ENCODE peak calls at places on chromosomes 16 and 17, in nine cellular contexts. O is A549, H is right lobe of liver, V is IMR-90, L is ovary, F is esophagus squamous epithelium, T is tibial nerve, I is suprapubic skin, J is heart left ventricle. W is an unnamed sample.

GRCh38 chr17:31469959-31470358 is 78.5 kb downstream of the RAB11FIP4 start:
- DNase-seq in V (no peak), H (no peak), I (no peak), O (no peak), F (no peak), J (peak), L (no peak), T (no peak), W (no peak)

GRCh38 chr17:80108321-80108971 is 7.1 kb downstream of the GAA start:
- DNase-seq in V (no peak), T (no peak), H (peak), L (no peak), I (peak), J (peak), F (no peak), O (no peak), W (no peak)

GRCh38 chr16:55280622-55281021 is 43.4 kb upstream of the IRX6 start:
- DNase-seq in V (no peak), O (no peak), J (no peak), T (no peak), F (no peak), I (no peak), L (no peak), H (no peak), W (no peak)

GRCh38 chr16:88815901-88816589 is 4.3 kb upstream of the APRT start:
- DNase-seq in T (no peak), F (no peak), J (no peak), O (peak), L (no peak), V (no peak), H (no peak), I (no peak), W (no peak)

GRCh38 chr17:75652934-75653549 is 13.9 kb downstream of the RECQL5 start:
- DNase-seq in L (no peak), H (no peak), V (peak), J (no peak), O (peak), T (no peak), I (no peak), F (no peak), W (no peak)

GRCh38 chr17:16314189-16314588 is 39.1 kb downstream of the CENPV start:
- DNase-seq in V (peak), T (no peak), O (no peak), F (no peak), L (no peak), H (no peak), I (no peak), J (no peak), W (no peak)

GRCh38 chr16:70725024-70725911 is 39.4 kb upstream of the MTSS2 start:
- DNase-seq in F (no peak), T (peak), H (peak), O (no peak), J (no peak), V (no peak), I (no peak), L (peak), W (peak)

GRCh38 chr17:63041722-63042121 is 75.7 kb downstream of the TANC2 start:
- DNase-seq in J (no peak), F (no peak), V (no peak), H (no peak), I (no peak), T (no peak), L (no peak), O (no peak), W (no peak)

GRCh38 chr16:3553138-3553923 is 23.9 kb downstream of the NLRC3 start:
- DNase-seq in F (no peak), L (no peak), J (no peak), V (peak), T (no peak), O (peak), H (no peak), I (no peak), W (no peak)

GRCh38 chr17:40121191-40121885 is 433 bp upstream of the MSL1 start:
- DNase-seq in L (peak), O (peak), T (peak), F (no peak), J (peak), I (no peak), V (peak), H (peak), W (peak)

GRCh38 chr17:76013377-76013932 is 12.8 kb downstream of the CDK3 start:
- DNase-seq in H (no peak), L (no peak), F (no peak), T (no peak), V (no peak), J (no peak), O (no peak), I (no peak), W (no peak)

GRCh38 chr17:45164734-45165269 is 3.1 kb downstream of the HEXIM2 start:
- DNase-seq in I (no peak), F (no peak), J (no peak), V (no peak), T (no peak), L (no peak), H (no peak), O (no peak), W (no peak)

GRCh38 chr17:45162022-45162687 is 480 bp downstream of the HEXIM2 start:
- DNase-seq in O (no peak), V (no peak), L (peak), J (no peak), T (no peak), I (no peak), H (no peak), F (no peak), W (no peak)

GRCh38 chr17:45156242-45156641 is 5.4 kb upstream of the HEXIM2 start:
- DNase-seq in J (no peak), O (no peak), I (no peak), L (no peak), F (no peak), T (no peak), H (no peak), V (no peak), W (no peak)

GRCh38 chr17:45161288-45162021 is at the start of gene HEXIM2:
- DNase-seq in L (peak), H (peak), F (peak), T (peak), I (peak), V (peak), J (peak), O (peak), W (peak)

DNA sequence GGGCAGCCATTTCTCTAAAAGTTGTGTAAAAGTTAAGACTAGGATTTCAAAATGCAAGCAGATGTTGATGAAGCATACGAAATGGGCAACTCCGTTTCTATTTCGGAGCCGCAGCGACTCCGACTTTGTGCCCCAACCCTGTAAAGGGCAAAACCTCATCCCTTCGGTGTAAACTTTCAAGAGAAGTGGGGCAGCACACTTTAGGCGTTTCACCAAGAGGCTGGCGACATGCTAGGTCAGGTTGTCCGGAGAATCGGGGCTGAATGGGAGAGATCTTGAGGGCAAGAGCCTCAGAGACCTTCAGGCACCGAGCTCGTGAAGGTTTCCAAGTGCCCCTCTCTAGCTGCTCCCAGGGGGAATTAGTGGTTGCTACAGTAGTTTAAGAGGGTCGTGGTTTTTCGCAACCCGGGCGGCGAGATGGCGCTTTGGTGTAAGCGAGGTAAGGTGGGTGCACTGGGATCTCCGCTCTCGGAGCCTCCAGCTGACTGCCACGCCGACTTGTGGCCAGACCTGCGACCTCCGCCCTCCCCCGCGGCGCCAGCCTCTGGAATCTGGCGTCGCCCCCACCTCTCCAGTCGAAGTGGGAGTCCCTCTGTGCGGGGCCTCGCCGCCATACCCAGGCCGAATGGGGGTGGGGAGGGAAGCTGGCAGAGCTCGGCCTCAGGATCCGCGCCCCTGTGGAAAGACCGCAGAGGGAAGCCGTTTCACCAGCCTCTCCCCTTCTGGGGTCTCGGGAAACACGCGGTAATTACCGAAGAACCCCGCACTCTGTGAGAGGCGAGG is 979 bp upstream of the HEXIM2 start:
- DNase-seq in L (peak), V (peak), F (no peak), O (peak), J (peak), H (peak), T (peak), I (peak), W (peak)
- TF ChIP-seq POLR2A in L (no peak), V (peak), F (no peak), O (peak), J (no peak), H (no peak), T (no peak), I (no peak), W (no peak)

GRCh38 chr16:85602402-85602801 is 10.7 kb upstream of the GSE1 start:
- DNase-seq in I (no peak), O (no peak), V (no peak), T (no peak), J (no peak), F (no peak), H (no peak), L (no peak), W (no peak)

GRCh38 chr16:85604145-85604705 is 8.9 kb upstream of the GSE1 start:
- DNase-seq in I (no peak), V (no peak), H (no peak), L (no peak), F (no peak), O (no peak), T (no peak), J (no peak), W (no peak)

GRCh38 chr16:85600905-85601639 is 12.1 kb upstream of the GSE1 start:
- DNase-seq in H (no peak), L (no peak), I (no peak), J (no peak), T (no peak), O (no peak), F (no peak), V (no peak), W (peak)

GRCh38 chr16:85601730-85602401 is 11.3 kb upstream of the GSE1 start:
- DNase-seq in V (peak), J (peak), L (no peak), O (no peak), H (no peak), I (no peak), T (no peak), F (no peak), W (peak)

GRCh38 chr16:85602831-85603755 is 10.0 kb upstream of the GSE1 start:
- DNase-seq in I (no peak), H (no peak), V (no peak), O (no peak), T (no peak), J (no peak), F (no peak), L (no peak), W (no peak)
- TF ChIP-seq POLR2A in I (no peak), H (no peak), V (no peak), O (no peak), T (no peak), J (no peak), F (no peak), L (no peak), W (no peak)

GRCh38 chr16:47492428-47493357 is 31.6 kb downstream of the PHKB start:
- DNase-seq in F (peak), J (peak), L (peak), H (peak), V (peak), T (peak), O (no peak), I (no peak), W (peak)
- TF ChIP-seq POLR2A in F (no peak), J (no peak), L (no peak), H (peak), V (no peak), T (no peak), O (no peak), I (no peak), W (no peak)

GRCh38 chr17:8153957-8154607 is 1.9 kb upstream of the PER1 start:
- DNase-seq in F (peak), T (peak), L (peak), I (peak), J (peak), H (peak), V (peak), O (peak), W (peak)
- TF ChIP-seq POLR2A in F (no peak), T (peak), L (peak), I (peak), J (peak), H (peak), V (peak), O (peak), W (peak)

GRCh38 chr16:1379054-1379862 is 27.5 kb downstream of the GNPTG start:
- DNase-seq in V (peak), J (peak), F (no peak), L (peak), T (peak), I (peak), O (peak), H (peak), W (peak)
- TF ChIP-seq POLR2A in V (peak), J (no peak), F (no peak), L (no peak), T (no peak), I (no peak), O (peak), H (peak), W (no peak)

DNA sequence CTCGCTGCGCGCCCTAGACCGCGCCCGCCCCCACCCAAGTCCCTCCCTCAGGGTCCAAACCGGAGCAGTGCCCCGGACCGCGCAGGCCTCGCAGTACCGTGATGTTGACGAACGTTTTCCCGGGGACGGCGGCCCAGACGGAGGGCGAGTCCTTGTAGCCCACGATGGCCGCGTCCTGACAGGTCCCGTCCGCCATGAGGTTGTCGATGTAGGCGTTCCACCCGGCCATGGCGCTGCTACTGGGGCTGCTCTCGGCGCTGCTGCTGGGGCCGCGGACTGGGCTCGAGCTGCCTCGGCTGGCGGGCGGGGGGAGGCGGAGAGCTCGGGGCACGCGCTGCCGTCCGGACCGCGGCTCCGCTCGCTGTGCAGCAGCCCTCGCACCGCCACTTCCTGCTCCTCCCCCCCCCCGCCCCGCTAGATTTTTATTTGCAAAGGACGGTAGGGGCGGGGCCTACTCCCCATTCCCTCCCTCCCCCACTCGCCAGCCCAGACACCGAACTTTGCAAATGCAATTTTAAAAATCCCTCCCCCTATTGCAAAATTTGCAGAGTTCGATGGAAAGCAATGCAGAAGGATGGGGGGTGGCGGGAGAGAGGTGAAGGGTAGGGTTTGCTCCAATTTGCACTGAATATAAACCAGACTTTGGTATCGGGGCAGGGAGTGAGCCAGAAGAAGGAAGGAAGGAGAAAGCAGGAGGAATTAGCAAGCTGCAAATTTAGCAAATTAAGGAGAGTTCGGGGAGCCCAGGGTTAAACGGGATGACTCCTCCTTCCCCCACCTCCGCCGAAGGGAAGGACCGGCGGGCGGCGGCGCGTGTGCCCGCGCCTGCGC is at the start of gene PFN1:
- DNase-seq in V (peak), O (peak), J (peak), F (peak), H (peak), L (peak), T (peak), I (peak), W (peak)
- TF ChIP-seq POLR2A in V (peak), O (peak), J (no peak), F (no peak), H (peak), L (peak), T (peak), I (no peak), W (peak)